ENCODE peak calls at places on chromosomes 3 and 15, in eight cellular contexts. D is PC-3, S is SK-N-SH, W is GM23338, L is HCT116, J is hepatocyte, Z is GM23248, P is MM.1S. K is an unnamed sample. For H3K9me2, the result is how much of the 10 kb centered on the place peaks cover.

GRCh38 chr15:58056015-58056414 is 9.5 kb downstream of the ALDH1A2 start:
- DNase-seq in W (no peak), P (no peak), J (no peak), Z (no peak), D (no peak), S (no peak), L (no peak), K (no peak)

GRCh38 chr15:41561777-41562145 is 2.7 kb downstream of the TYRO3 start:
- DNase-seq in W (peak), L (no peak), S (no peak), J (no peak), D (no peak), P (no peak), Z (peak), K (no peak)

GRCh38 chr3:60657972-60658371 is 593.3 kb downstream of the FHIT start:
- DNase-seq in Z (no peak), S (no peak), W (no peak), D (no peak), J (no peak), L (no peak), P (peak), K (no peak)

GRCh38 chr15:44087578-44088190 is 107.4 kb downstream of the FRMD5 start:
- DNase-seq in J (peak), P (no peak), S (no peak), D (peak), Z (peak), W (no peak), L (peak), K (no peak)

GRCh38 chr3:193909387-193909786 is 226.6 kb upstream of the HES1 start:
- DNase-seq in Z (no peak), J (no peak), P (no peak), D (no peak), W (no peak), S (no peak), L (no peak), K (no peak)

GRCh38 chr15:88613074-88613944 is 7.8 kb upstream of the AEN start:
- DNase-seq in L (no peak), Z (no peak), J (no peak), P (no peak), D (no peak), W (peak), S (no peak), K (no peak)

GRCh38 chr15:62934236-62934971 is 108.1 kb upstream of the TPM1 start:
- DNase-seq in L (no peak), S (peak), J (no peak), W (no peak), Z (peak), D (no peak), P (no peak), K (no peak)

GRCh38 chr3:17149076-17149475 is 264.3 kb downstream of the PLCL2 start:
- DNase-seq in S (no peak), L (no peak), J (no peak), W (no peak), D (no peak), Z (no peak), P (no peak), K (no peak)

DNA sequence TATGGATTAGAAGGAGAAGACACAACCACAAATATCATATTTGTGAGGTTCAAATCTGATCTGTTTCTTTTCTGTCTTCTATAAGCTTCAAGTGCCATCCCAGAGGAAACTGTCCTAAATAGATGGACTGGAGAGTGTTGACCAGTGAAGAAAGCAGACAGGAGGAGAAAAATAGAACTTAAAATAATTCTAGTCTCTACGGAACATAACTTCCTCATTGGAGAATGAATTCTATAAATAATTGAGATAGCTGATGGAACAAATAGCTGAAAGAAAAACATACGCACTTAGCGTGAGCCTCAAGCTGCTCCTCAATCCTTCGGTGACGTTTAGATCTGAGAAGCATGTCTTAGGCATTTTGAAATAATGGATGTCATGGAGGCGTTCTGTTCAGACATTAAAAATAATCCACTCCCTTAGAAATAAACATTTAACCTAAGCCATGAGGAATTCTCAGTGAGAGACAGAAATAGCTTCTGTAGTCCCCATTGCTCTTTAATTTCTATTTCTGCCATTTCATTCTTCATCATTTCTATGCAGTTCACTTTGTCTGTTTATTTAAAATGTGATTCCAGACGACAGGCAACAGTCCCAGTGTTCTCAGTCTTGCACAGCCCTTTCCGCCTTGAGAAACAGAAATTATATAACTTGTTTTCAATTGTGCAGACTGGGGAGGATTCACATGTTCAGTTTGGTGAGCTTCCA is 97.2 kb downstream of the NR1D2 start:
- DNase-seq in Z (peak), P (no peak), W (no peak), S (no peak), J (no peak), L (no peak), D (no peak), K (no peak)
- H3K9me2 ChIP-seq in Z (under half), P (under half), W (under half), S (under half), J (under half), L (under half), D (under half), K (under half)

GRCh38 chr15:85488997-85489396 is 108.6 kb downstream of the AKAP13 start:
- DNase-seq in W (no peak), Z (no peak), L (no peak), P (no peak), J (no peak), S (no peak), D (no peak), K (no peak)
- H2AFZ ChIP-seq in W (no peak), Z (no peak), L (no peak), P (no peak), J (no peak), S (no peak), D (no peak), K (no peak)

GRCh38 chr3:15360786-15361493 is 28.6 kb upstream of the SH3BP5 start:
- DNase-seq in W (no peak), S (no peak), Z (peak), J (no peak), P (no peak), L (no peak), D (no peak), K (peak)

GRCh38 chr3:15367059-15367458 is 34.7 kb upstream of the SH3BP5 start:
- DNase-seq in P (no peak), S (no peak), W (no peak), Z (peak), J (no peak), D (peak), L (no peak), K (no peak)

GRCh38 chr3:15359677-15360397 is 27.5 kb upstream of the SH3BP5 start:
- DNase-seq in J (no peak), P (no peak), S (no peak), Z (peak), D (no peak), W (no peak), L (no peak), K (no peak)

GRCh38 chr3:15356186-15356585 is 23.8 kb upstream of the SH3BP5 start:
- DNase-seq in S (no peak), J (peak), W (no peak), D (no peak), P (no peak), L (no peak), Z (no peak), K (no peak)

GRCh38 chr3:15361494-15362214 is 29.3 kb upstream of the SH3BP5 start:
- DNase-seq in P (no peak), W (no peak), S (peak), J (no peak), D (peak), L (no peak), Z (peak), K (peak)
- TF ChIP-seq EZH2phosphoT487 in P (no peak), W (no peak), S (no peak), J (no peak), D (no peak), L (no peak), Z (no peak), K (no peak)

GRCh38 chr3:44045476-44046275 is 196.0 kb upstream of the TOPAZ1 start:
- DNase-seq in W (no peak), S (peak), J (peak), L (no peak), D (peak), P (peak), Z (no peak), K (peak)
- H3K9me2 ChIP-seq in W (under half), S (under half), J (under half), L (under half), D (under half), P (under half), Z (under half), K (under half)

GRCh38 chr15:96330450-96331140 is at the start of gene NR2F2:
- DNase-seq in P (peak), D (peak), L (peak), Z (peak), S (peak), J (peak), W (peak), K (no peak)

GRCh38 chr15:96328101-96328958 is 2.2 kb upstream of the NR2F2 start:
- DNase-seq in W (no peak), J (no peak), Z (peak), S (no peak), D (peak), P (no peak), L (no peak), K (no peak)

GRCh38 chr15:96329403-96329981 is 1.0 kb upstream of the NR2F2 start:
- DNase-seq in J (no peak), W (no peak), Z (no peak), L (no peak), S (no peak), P (no peak), D (peak), K (no peak)

GRCh38 chr15:96331141-96331941 is 841 bp downstream of the NR2F2 start:
- DNase-seq in P (no peak), L (no peak), D (peak), J (peak), Z (peak), S (peak), W (no peak), K (no peak)

GRCh38 chr15:96330064-96330449 is 443 bp upstream of the NR2F2 start:
- DNase-seq in Z (peak), W (peak), J (no peak), P (peak), D (peak), S (no peak), L (peak), K (no peak)
- H2AFZ ChIP-seq in Z (peak), W (no peak), J (peak), P (peak), D (peak), S (peak), L (peak), K (no peak)

DNA sequence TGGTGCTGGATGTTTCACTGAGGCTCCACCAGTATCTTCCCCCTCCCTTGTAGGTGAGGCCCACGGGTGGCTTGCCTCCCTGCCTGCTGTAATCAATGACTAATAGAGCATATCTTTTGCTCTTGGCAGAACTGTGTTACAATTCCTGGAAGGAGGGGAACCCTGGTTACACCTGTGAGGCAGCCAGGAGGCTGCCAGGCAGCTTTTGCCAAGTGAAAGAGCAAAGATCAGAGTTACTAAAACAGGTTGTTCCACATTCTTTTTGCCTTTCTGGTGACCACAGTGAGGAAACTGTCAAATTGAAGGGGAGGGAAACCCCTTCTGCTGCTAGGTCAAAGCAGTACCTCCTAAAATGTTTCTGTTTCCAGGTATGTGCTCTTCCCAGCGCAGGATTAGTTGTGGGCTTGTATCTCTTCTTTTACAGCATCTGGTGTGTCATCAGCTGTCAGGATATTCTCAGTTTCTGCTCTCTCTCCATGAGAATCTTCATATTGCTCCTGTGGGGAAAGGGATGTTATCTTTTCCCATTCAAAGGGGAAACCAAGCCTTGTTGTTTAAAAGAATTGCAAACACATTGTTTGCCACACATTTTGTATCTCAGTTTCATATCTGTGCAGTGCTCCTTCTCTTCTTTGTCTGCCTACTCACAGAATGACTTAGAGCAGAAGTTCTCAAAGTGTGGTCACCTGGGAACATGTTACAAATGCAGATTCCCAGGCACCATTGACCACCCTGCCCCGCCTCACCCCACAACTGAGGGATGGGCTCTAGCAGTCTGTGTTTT is 137.4 kb upstream of the UMPS start:
- DNase-seq in J (peak), W (peak), D (peak), Z (no peak), S (no peak), P (peak), L (peak), K (no peak)
- TF ChIP-seq EZH2phosphoT487 in J (no peak), W (no peak), D (peak), Z (no peak), S (no peak), P (no peak), L (no peak), K (no peak)

GRCh38 chr3:132538072-132538471 is 59.0 kb upstream of the ACKR4 start:
- DNase-seq in W (no peak), S (no peak), Z (no peak), J (peak), P (no peak), L (no peak), D (no peak), K (no peak)

GRCh38 chr3:132539681-132540080 is 57.4 kb upstream of the ACKR4 start:
- DNase-seq in J (no peak), D (no peak), P (no peak), S (no peak), W (no peak), L (no peak), Z (no peak), K (no peak)

GRCh38 chr3:132535575-132536441 is 61.3 kb upstream of the ACKR4 start:
- DNase-seq in W (peak), P (peak), S (peak), J (peak), D (peak), L (peak), Z (peak), K (peak)

GRCh38 chr3:132536442-132537153 is 60.5 kb upstream of the ACKR4 start:
- DNase-seq in J (no peak), W (no peak), D (no peak), L (no peak), S (no peak), Z (peak), P (peak), K (peak)

DNA sequence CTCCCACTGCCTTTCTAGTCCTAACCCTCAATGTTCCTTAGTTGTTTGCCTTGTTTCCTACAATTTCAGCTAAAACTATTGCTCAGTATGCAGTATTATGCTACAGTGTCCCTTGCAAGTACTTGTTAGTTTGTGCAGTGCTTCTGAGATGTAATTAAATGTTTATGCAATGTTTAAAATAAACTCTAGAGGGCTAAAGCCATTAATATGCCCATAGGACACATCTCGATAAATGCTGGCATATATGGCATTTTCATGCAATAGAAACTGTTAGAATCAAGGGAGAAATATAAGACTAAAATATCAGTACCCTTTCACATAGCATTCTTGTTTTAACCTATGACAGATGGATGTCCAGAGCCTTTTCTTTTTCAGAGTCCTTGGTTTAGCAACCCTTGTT is 59.8 kb upstream of the ACKR4 start:
- DNase-seq in D (no peak), J (no peak), Z (peak), W (no peak), L (no peak), S (no peak), P (no peak), K (no peak)
- H3K9me2 ChIP-seq in D (under half), J (under half), Z (under half), W (under half), L (under half), S (under half), P (under half), K (under half)

DNA sequence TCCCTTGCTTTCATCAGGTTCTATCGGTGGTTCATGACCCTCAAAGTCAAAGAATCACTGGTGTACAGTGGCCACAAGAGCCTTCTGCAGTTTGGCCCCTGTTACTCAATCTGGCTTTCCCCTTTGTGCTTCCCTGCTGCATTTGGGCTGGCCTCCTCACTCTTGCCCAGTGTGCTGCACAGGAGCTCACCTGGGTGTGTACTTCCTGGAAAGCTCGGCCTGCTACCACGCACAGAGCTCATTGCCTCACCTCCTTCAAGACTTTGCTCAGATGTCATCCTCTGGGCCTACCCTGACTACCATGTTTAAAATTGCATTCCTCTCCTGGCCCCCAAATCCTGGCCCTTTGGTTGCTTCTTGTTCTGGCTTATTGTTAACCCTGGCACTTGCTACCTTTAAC is 90.9 kb downstream of the MITF start:
- DNase-seq in L (no peak), W (no peak), J (no peak), S (no peak), D (no peak), P (no peak), Z (no peak), K (no peak)
- H2AFZ ChIP-seq in L (no peak), W (no peak), J (no peak), S (no peak), D (no peak), P (no peak), Z (no peak), K (no peak)

GRCh38 chr3:48215876-48216275 is 7.4 kb upstream of the CAMP start:
- DNase-seq in S (no peak), P (no peak), Z (no peak), D (no peak), J (no peak), L (no peak), W (no peak), K (no peak)
- TF ChIP-seq EZH2phosphoT487 in S (no peak), P (no peak), Z (no peak), D (no peak), J (no peak), L (no peak), W (no peak), K (no peak)

K was measured in OCI-LY7.